ENCODE peak calls at places on chromosomes 3 and 15, in nine cellular contexts. W is spleen, G is breast epithelium, P is transverse colon, U is tibial nerve, O is esophagus squamous epithelium, V is ovary, A is stomach, T is GM12878. Y is an unnamed sample.

GRCh38 chr3:45145223-45145622 is 955 bp downstream of the CDCP1 start:
- DNase-seq in T (no peak), G (no peak), V (no peak), U (no peak), O (no peak), P (no peak), W (no peak), A (no peak), Y (no peak)

GRCh38 chr3:46931631-46932441 is 44.7 kb downstream of the CCDC12 start:
- DNase-seq in T (peak; percentile 57), V (peak; percentile 58), W (peak; percentile 94), U (no peak), O (no peak), G (no peak), P (peak; percentile 70), A (peak; percentile 59), Y (peak; percentile 68)

GRCh38 chr3:13045904-13046568 is 27.2 kb downstream of the IQSEC1 start:
- DNase-seq in G (no peak), A (no peak), V (no peak), U (no peak), T (peak; percentile 76), P (peak; percentile 59), O (no peak), W (peak; percentile 92), Y (peak; percentile 51)

GRCh38 chr3:192833177-192833890 is 84.3 kb downstream of the MB21D2 start:
- DNase-seq in A (no peak), U (no peak), T (no peak), O (no peak), W (no peak), P (no peak), V (no peak), G (no peak), Y (no peak)

GRCh38 chr15:64146885-64147681 is 4.4 kb upstream of the SNX22 start:
- DNase-seq in W (no peak), V (no peak), P (no peak), T (no peak), G (no peak), O (no peak), U (no peak), A (no peak), Y (no peak)

GRCh38 chr3:114595521-114596028 is 301.7 kb downstream of the TIGIT start:
- DNase-seq in W (no peak), V (no peak), A (no peak), U (no peak), T (no peak), G (no peak), P (no peak), O (no peak), Y (no peak)

GRCh38 chr3:124701687-124702086 is 28.6 kb upstream of the UMPS start:
- DNase-seq in A (no peak), O (no peak), T (no peak), W (no peak), P (no peak), G (no peak), U (no peak), V (no peak), Y (no peak)

GRCh38 chr3:183031826-183032225 is 51.5 kb upstream of the DCUN1D1 start:
- DNase-seq in G (no peak), P (no peak), O (no peak), A (no peak), U (no peak), W (no peak), T (no peak), V (no peak), Y (no peak)

GRCh38 chr15:32706704-32707103 is 11.1 kb upstream of the GREM1 start:
- DNase-seq in V (no peak), U (no peak), W (no peak), T (no peak), G (no peak), O (no peak), P (no peak), A (no peak), Y (no peak)

GRCh38 chr3:22922317-22922716 is 280.8 kb upstream of the UBE2E2 start:
- DNase-seq in O (no peak), V (no peak), A (no peak), P (no peak), G (no peak), W (no peak), U (no peak), T (no peak), Y (no peak)

GRCh38 chr3:154115332-154115731 is 5.9 kb upstream of the ARHGEF26 start:
- DNase-seq in W (no peak), V (no peak), A (no peak), U (no peak), T (no peak), O (no peak), P (no peak), G (no peak), Y (no peak)

GRCh38 chr3:162391301-162391700 is 894.7 kb downstream of the OTOL1 start:
- DNase-seq in O (no peak), V (no peak), A (no peak), P (no peak), T (no peak), U (no peak), G (no peak), W (no peak), Y (no peak)

DNA sequence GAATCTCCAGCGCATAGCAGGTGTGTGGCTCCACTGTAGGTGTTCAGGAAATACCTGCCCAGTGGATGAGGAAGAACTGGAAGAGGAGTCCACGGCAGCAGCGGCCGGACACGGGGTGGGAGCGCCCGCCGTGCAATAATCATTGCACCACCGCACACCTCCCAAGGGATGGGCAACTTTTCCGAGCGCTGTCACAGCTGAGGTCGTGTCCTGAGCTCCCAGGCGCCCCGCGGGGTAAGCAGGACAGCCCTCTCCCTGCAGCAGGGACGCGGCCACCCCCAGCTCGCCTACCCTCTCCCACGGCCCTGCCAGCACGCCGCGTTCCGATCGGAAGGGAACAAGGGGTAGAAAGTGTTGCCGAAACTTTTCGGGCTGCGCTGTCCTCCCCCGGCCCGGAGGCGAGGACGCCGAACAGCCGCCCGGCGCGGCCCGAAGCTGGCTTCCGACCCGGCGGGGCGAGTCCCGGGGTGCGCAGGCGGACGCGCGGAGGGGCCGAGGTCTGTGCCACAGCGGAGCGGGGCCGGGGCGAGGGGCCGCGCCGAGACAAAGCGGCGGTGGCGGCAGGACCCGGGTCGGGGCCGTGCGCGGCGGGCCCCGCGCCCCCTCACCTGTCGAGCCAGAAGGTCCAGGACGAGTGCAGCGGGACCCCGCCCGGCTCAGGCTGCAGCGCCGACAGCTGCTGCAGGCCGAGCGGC is 471 bp downstream of the EIF4E3 start:
- DNase-seq in G (no peak), A (peak; percentile 43), T (no peak), U (no peak), O (no peak), V (peak; percentile 69), P (peak; percentile 69), W (peak; percentile 91), Y (peak; percentile 66)
- TF ChIP-seq POLR2A in G (no peak), A (no peak), T (no peak), U (no peak), O (no peak), V (no peak), P (peak; percentile 84), W (no peak), Y (peak; percentile 16)

DNA sequence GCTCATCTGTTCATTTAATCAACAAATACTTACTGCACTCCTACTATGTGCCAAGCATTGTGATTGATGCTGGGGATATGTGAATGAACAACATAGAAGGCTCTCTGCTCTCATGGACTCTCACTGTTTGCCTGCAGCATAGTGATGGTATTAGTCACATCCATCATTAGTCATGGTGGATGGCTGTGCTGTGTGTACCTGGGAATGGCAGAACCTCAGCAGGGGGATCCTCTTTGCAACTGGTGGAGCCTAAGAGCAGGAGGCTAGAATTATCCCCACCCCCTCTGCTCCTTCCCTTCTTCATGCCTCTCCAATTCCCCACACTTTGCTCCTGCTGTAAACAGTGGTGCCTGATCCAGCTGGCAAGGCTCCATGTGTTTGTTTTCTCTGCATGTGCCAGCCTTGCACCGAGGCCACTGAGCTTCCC is 20.5 kb downstream of the BOC start:
- DNase-seq in O (no peak), P (no peak), T (no peak), U (no peak), A (no peak), G (no peak), W (no peak), V (peak; percentile 51), Y (no peak)
- H3K4me1 ChIP-seq in O (peaks cover 33% of the 10 kb centered on the region), P (peaks cover 30% of the 10 kb centered on the region), T (no peaks in the 10 kb centered on the region), U (no peaks in the 10 kb centered on the region), A (peaks cover 49% of the 10 kb centered on the region), G (peaks cover 5% of the 10 kb centered on the region), W (no peaks in the 10 kb centered on the region), V (peaks cover 13% of the 10 kb centered on the region), Y (no peaks in the 10 kb centered on the region)

GRCh38 chr3:172043233-172043632 is 3.9 kb downstream of the FNDC3B start:
- DNase-seq in V (no peak), O (no peak), U (no peak), G (no peak), A (no peak), W (no peak), P (no peak), T (no peak), Y (no peak)
- H3K36me3 ChIP-seq in V (no peaks in the 10 kb centered on the region), O (no peaks in the 10 kb centered on the region), U (peaks cover 4% of the 10 kb centered on the region), G (no peaks in the 10 kb centered on the region), A (no peaks in the 10 kb centered on the region), W (no peaks in the 10 kb centered on the region), P (no peaks in the 10 kb centered on the region), T (no peaks in the 10 kb centered on the region), Y (no peaks in the 10 kb centered on the region)

GRCh38 chr15:38453971-38454686 is at the start of gene FAM98B:
- DNase-seq in V (peak; percentile 92), A (peak; percentile 92), G (peak; percentile 90), W (peak; percentile 97), O (peak; percentile 41), P (peak; percentile 92), U (peak; percentile 73), T (peak; percentile 62), Y (peak; percentile 90)
- TF ChIP-seq POLR2A in V (peak; percentile 36), A (no peak), G (no peak), W (no peak), O (no peak), P (peak; percentile 46), U (peak; percentile 24), T (peak; percentile 94), Y (peak; percentile 58)

Y was measured in right lobe of liver.